ENCODE peak calls at places on chromosomes 3 and 15, in ten cellular contexts. U, R, L, K, B, J, G, H, F and Z are unnamed samples.

GRCh38 chr3:140664111-140664510 is 13.8 kb upstream of the TRIM42 start:
- DNase-seq in L (no peak), G (no peak), R (no peak), U (no peak), J (no peak), H (no peak), K (no peak), B (no peak), F (no peak), Z (no peak)

GRCh38 chr3:66004244-66004643 is 34.5 kb downstream of the MAGI1 start:
- DNase-seq in R (no peak), G (no peak), F (no peak), H (no peak), L (no peak), J (no peak), U (no peak), B (no peak), K (no peak), Z (no peak)

GRCh38 chr15:57647071-57647790 is 55.5 kb downstream of the MYZAP start:
- DNase-seq in G (no peak), J (no peak), B (no peak), L (no peak), K (no peak), R (no peak), U (no peak), F (no peak), H (no peak), Z (no peak)

GRCh38 chr3:165532851-165533250 is 304.4 kb downstream of the BCHE start:
- DNase-seq in F (no peak), K (peak; percentile 39), H (peak; percentile 45), U (no peak), R (no peak), J (no peak), G (no peak), B (no peak), L (no peak), Z (no peak)

GRCh38 chr15:55791576-55792400 is 48.8 kb upstream of the PRTG start:
- DNase-seq in H (peak; percentile 90), B (no peak), J (no peak), F (no peak), R (no peak), K (peak; percentile 66), U (no peak), L (no peak), G (no peak), Z (no peak)

GRCh38 chr3:47315069-47315647 is 32.4 kb downstream of the KLHL18 start:
- DNase-seq in R (peak; percentile 5), B (no peak), H (no peak), F (no peak), G (no peak), K (peak; percentile 16), U (no peak), L (no peak), J (peak; percentile 42), Z (no peak)

GRCh38 chr15:101482526-101483371 is 6.8 kb downstream of the PCSK6 start:
- DNase-seq in L (peak; percentile 59), G (no peak), J (peak; percentile 64), B (no peak), U (no peak), F (no peak), R (peak; percentile 62), K (no peak), H (no peak), Z (no peak)

GRCh38 chr3:30203301-30203700 is 403.1 kb upstream of the TGFBR2 start:
- DNase-seq in U (no peak), H (no peak), B (no peak), J (no peak), G (no peak), F (no peak), K (peak; percentile 49), R (no peak), L (no peak), Z (no peak)

GRCh38 chr15:82570721-82571519 is 30.7 kb upstream of the RPS17 start:
- DNase-seq in G (no peak), R (peak; percentile 85), H (peak; percentile 45), B (no peak), U (no peak), K (peak; percentile 29), J (no peak), F (no peak), L (no peak), Z (no peak)

GRCh38 chr3:47469616-47470015 is 6.1 kb downstream of the SCAP start:
- DNase-seq in L (no peak), J (no peak), K (no peak), R (no peak), B (no peak), H (peak; percentile 19), F (no peak), G (no peak), U (no peak), Z (no peak)

GRCh38 chr15:57922780-57923179 is 142.7 kb downstream of the ALDH1A2 start:
- DNase-seq in H (no peak), B (no peak), U (no peak), R (no peak), J (no peak), F (no peak), G (no peak), K (no peak), L (peak; percentile 37), Z (no peak)

GRCh38 chr3:156594229-156594683 is 39.3 kb upstream of the SSR3 start:
- DNase-seq in L (no peak), R (no peak), K (no peak), F (no peak), J (no peak), U (no peak), G (no peak), B (no peak), H (peak; percentile 16), Z (no peak)

GRCh38 chr15:62327386-62327785 is 162.3 kb upstream of the C2CD4B start:
- DNase-seq in J (no peak), R (no peak), G (no peak), H (no peak), B (no peak), F (no peak), L (no peak), K (no peak), U (no peak), Z (no peak)

GRCh38 chr15:92112180-92112579 is 258.7 kb downstream of the SLCO3A1 start:
- DNase-seq in F (no peak), B (no peak), J (no peak), H (peak; percentile 81), G (no peak), K (peak; percentile 22), U (no peak), L (no peak), R (no peak), Z (peak; percentile 17)

GRCh38 chr3:10715886-10716285 is 100.1 kb upstream of the SLC6A11 start:
- DNase-seq in J (peak; percentile 40), K (no peak), F (no peak), L (no peak), R (no peak), U (no peak), G (no peak), H (no peak), B (no peak), Z (no peak)

GRCh38 chr3:10638466-10638865 is 133.1 kb upstream of the ATP2B2 start:
- DNase-seq in G (no peak), H (no peak), U (no peak), R (no peak), L (no peak), J (no peak), K (no peak), F (no peak), B (no peak), Z (no peak)

GRCh38 chr3:193292386-193292785 is 51.4 kb downstream of the PLAAT1 start:
- DNase-seq in L (no peak), H (no peak), J (no peak), F (no peak), U (no peak), G (no peak), B (no peak), K (peak; percentile 66), R (no peak), Z (no peak)

GRCh38 chr3:170321326-170322034 is 36.0 kb upstream of the SKIL start:
- DNase-seq in J (no peak), R (peak; percentile 70), K (peak; percentile 31), G (no peak), F (no peak), B (no peak), U (no peak), H (no peak), L (no peak), Z (no peak)

GRCh38 chr3:74614133-74614967 is at the start of gene CNTN3:
- DNase-seq in K (no peak), B (no peak), J (no peak), F (no peak), U (no peak), L (peak; percentile 15), H (peak; percentile 36), R (no peak), G (no peak), Z (peak; percentile 39)

GRCh38 chr3:160187288-160187687 is 37.9 kb upstream of the C3orf80 start:
- DNase-seq in R (no peak), U (no peak), H (no peak), J (no peak), F (no peak), G (no peak), K (no peak), L (no peak), B (no peak), Z (no peak)

GRCh38 chr3:110413291-110413690 is 658.3 kb upstream of the NECTIN3 start:
- DNase-seq in G (no peak), L (no peak), F (no peak), K (no peak), H (no peak), U (no peak), B (no peak), R (no peak), J (no peak), Z (no peak)

GRCh38 chr15:89647191-89647851 is 7.9 kb downstream of the KIF7 start:
- DNase-seq in R (peak; percentile 34), H (peak; percentile 57), L (peak; percentile 84), J (peak; percentile 95), G (peak; percentile 33), U (peak; percentile 81), K (peak; percentile 36), F (peak; percentile 33), B (peak; percentile 80), Z (peak; percentile 21)

GRCh38 chr3:41331023-41331422 is 131.7 kb downstream of the CTNNB1 start:
- DNase-seq in U (no peak), G (no peak), K (no peak), J (no peak), B (no peak), R (no peak), F (no peak), H (no peak), L (no peak), Z (no peak)

GRCh38 chr3:142270407-142270806 is 45.0 kb upstream of the GK5 start:
- DNase-seq in H (no peak), J (no peak), R (no peak), F (no peak), G (no peak), U (no peak), L (no peak), B (peak; percentile 5), K (no peak), Z (no peak)

GRCh38 chr3:58260261-58260731 is 22.7 kb downstream of the ABHD6 start:
- DNase-seq in J (no peak), R (peak; percentile 40), U (no peak), K (peak; percentile 84), G (no peak), L (no peak), H (peak; percentile 37), F (no peak), B (no peak), Z (no peak)

GRCh38 chr3:155778441-155778840 is 27.6 kb downstream of the C3orf33 start:
- DNase-seq in J (no peak), U (no peak), F (no peak), G (no peak), L (no peak), K (no peak), H (no peak), B (no peak), R (no peak), Z (no peak)

GRCh38 chr15:68224546-68225250 is 4.8 kb downstream of the CLN6 start:
- DNase-seq in J (peak; percentile 53), G (no peak), L (no peak), K (no peak), B (no peak), H (no peak), R (peak; percentile 83), U (peak; percentile 15), F (no peak), Z (no peak)

GRCh38 chr3:32442766-32443165 is 51.1 kb downstream of the CMTM7 start:
- DNase-seq in B (no peak), L (no peak), U (no peak), K (no peak), H (no peak), R (no peak), F (no peak), G (no peak), J (no peak), Z (no peak)